ENCODE peak calls at places on chromosomes 6 and 20, in four cellular contexts. K, Z, F and M are unnamed samples.

GRCh38 chr6:35496036-35496850 is 636 bp downstream of the TEAD3 start:
- DNase-seq in K (no peak), Z (peak; percentile 30), F (no peak), M (peak; percentile 83)

GRCh38 chr20:14178952-14179351 is 158.5 kb downstream of the FLRT3 start:
- DNase-seq in K (no peak), Z (no peak), F (no peak), M (no peak)

GRCh38 chr6:15153191-15153590 is 92.7 kb upstream of the JARID2 start:
- DNase-seq in K (no peak), Z (no peak), F (no peak), M (no peak)

GRCh38 chr6:113489946-113490345 is 367.2 kb upstream of the MARCKS start:
- DNase-seq in K (no peak), Z (no peak), F (peak; percentile 58), M (no peak)

GRCh38 chr6:4180653-4181255 is 45.4 kb upstream of the ECI2 start:
- DNase-seq in K (no peak), Z (no peak), F (peak; percentile 5), M (no peak)

GRCh38 chr6:30700340-30700739 is 9.6 kb upstream of the NRM start:
- DNase-seq in K (no peak), Z (no peak), F (no peak), M (peak; percentile 58)

GRCh38 chr6:149897015-149897697 is 757 bp downstream of the RAET1E start:
- DNase-seq in K (no peak), Z (peak; percentile 71), F (peak; percentile 94), M (peak; percentile 97)

GRCh38 chr6:64252256-64252655 is 616.7 kb downstream of the PHF3 start:
- DNase-seq in K (no peak), Z (no peak), F (no peak), M (no peak)

GRCh38 chr20:61502433-61502832 is 250.4 kb downstream of the CDH4 start:
- DNase-seq in K (no peak), Z (no peak), F (no peak), M (no peak)

GRCh38 chr20:21100590-21101452 is 5.3 kb downstream of the LINC00237 start:
- DNase-seq in K (no peak), Z (no peak), F (no peak), M (no peak)